ENCODE peak calls at places on chromosomes 5 and 9, in seven cellular contexts. One of them, this sample, is unnamed.

GRCh38 chr5:149447373-149448367 is 68.6 kb upstream of the IL17B start:
- DNase-seq in mesenchymal stem cell: peak
- DNase-seq in trophoblast cell: no peak
- DNase-seq in H9: no peak
- DNase-seq in IMR-90: no peak
- DNase-seq in H1: no peak
- DNase-seq in mesendoderm: no peak
- DNase-seq in this sample: no peak

GRCh38 chr5:34040411-34040810 is 2.6 kb downstream of the C1QTNF3 start:
- DNase-seq in H1: no peak
- DNase-seq in IMR-90: peak
- DNase-seq in H9: no peak
- DNase-seq in trophoblast cell: no peak
- DNase-seq in mesendoderm: no peak
- DNase-seq in mesenchymal stem cell: no peak
- DNase-seq in this sample: no peak

GRCh38 chr5:107422494-107422893 is 248.2 kb downstream of the EFNA5 start:
- DNase-seq in H9: peak
- DNase-seq in mesenchymal stem cell: no peak
- DNase-seq in H1: no peak
- DNase-seq in mesendoderm: peak
- DNase-seq in IMR-90: no peak
- DNase-seq in trophoblast cell: no peak
- DNase-seq in this sample: no peak

GRCh38 chr9:33939924-33940874 is 108.5 kb downstream of the UBAP2 start:
- DNase-seq in mesendoderm: no peak
- DNase-seq in trophoblast cell: no peak
- DNase-seq in H1: no peak
- DNase-seq in IMR-90: no peak
- DNase-seq in mesenchymal stem cell: no peak
- DNase-seq in H9: no peak
- DNase-seq in this sample: no peak

GRCh38 chr5:82522912-82523311 is 244.8 kb upstream of the RPS23 start:
- DNase-seq in IMR-90: no peak
- DNase-seq in mesenchymal stem cell: no peak
- DNase-seq in mesendoderm: no peak
- DNase-seq in H9: no peak
- DNase-seq in H1: no peak
- DNase-seq in trophoblast cell: no peak
- DNase-seq in this sample: no peak

GRCh38 chr9:105967798-105968197 is 273.5 kb downstream of the TMEM38B start:
- DNase-seq in IMR-90: no peak
- DNase-seq in trophoblast cell: no peak
- DNase-seq in mesendoderm: no peak
- DNase-seq in mesenchymal stem cell: no peak
- DNase-seq in H9: no peak
- DNase-seq in H1: no peak
- DNase-seq in this sample: no peak

GRCh38 chr5:169185626-169186025 is 115.3 kb downstream of the SLIT3 start:
- DNase-seq in IMR-90: no peak
- DNase-seq in trophoblast cell: no peak
- DNase-seq in H9: no peak
- DNase-seq in mesendoderm: no peak
- DNase-seq in H1: no peak
- DNase-seq in mesenchymal stem cell: no peak
- DNase-seq in this sample: no peak

GRCh38 chr9:124285903-124286291 is 28.1 kb downstream of the NEK6 start:
- DNase-seq in mesenchymal stem cell: peak
- DNase-seq in H1: no peak
- DNase-seq in H9: no peak
- DNase-seq in IMR-90: peak
- DNase-seq in trophoblast cell: peak
- DNase-seq in mesendoderm: no peak
- DNase-seq in this sample: no peak

GRCh38 chr9:69580582-69580945 is 91.6 kb downstream of the APBA1 start:
- DNase-seq in H1: no peak
- DNase-seq in trophoblast cell: no peak
- DNase-seq in mesenchymal stem cell: no peak
- DNase-seq in IMR-90: no peak
- DNase-seq in H9: no peak
- DNase-seq in mesendoderm: no peak
- DNase-seq in this sample: no peak

GRCh38 chr5:115577741-115578140 is 24.5 kb downstream of the TICAM2 start:
- DNase-seq in IMR-90: no peak
- DNase-seq in H1: no peak
- DNase-seq in H9: no peak
- DNase-seq in mesendoderm: no peak
- DNase-seq in mesenchymal stem cell: no peak
- DNase-seq in trophoblast cell: no peak
- DNase-seq in this sample: no peak

GRCh38 chr5:1523793-1524480 is at the start of gene LPCAT1:
- DNase-seq in trophoblast cell: peak
- DNase-seq in IMR-90: peak
- DNase-seq in H1: peak
- DNase-seq in H9: peak
- DNase-seq in mesenchymal stem cell: peak
- DNase-seq in mesendoderm: peak
- DNase-seq in this sample: peak

GRCh38 chr5:39665328-39665727 is 240.5 kb upstream of the DAB2 start:
- DNase-seq in H1: no peak
- DNase-seq in H9: no peak
- DNase-seq in mesendoderm: no peak
- DNase-seq in mesenchymal stem cell: no peak
- DNase-seq in trophoblast cell: no peak
- DNase-seq in IMR-90: no peak
- DNase-seq in this sample: no peak

GRCh38 chr5:170269579-170269978 is 28.0 kb downstream of the LCP2 start:
- DNase-seq in mesenchymal stem cell: no peak
- DNase-seq in H1: no peak
- DNase-seq in IMR-90: no peak
- DNase-seq in mesendoderm: no peak
- DNase-seq in trophoblast cell: peak
- DNase-seq in H9: no peak
- DNase-seq in this sample: no peak

GRCh38 chr9:120889606-120890396 is 12.8 kb upstream of the PHF19 start:
- DNase-seq in H1: no peak
- DNase-seq in trophoblast cell: no peak
- DNase-seq in H9: no peak
- DNase-seq in mesenchymal stem cell: no peak
- DNase-seq in mesendoderm: no peak
- DNase-seq in IMR-90: no peak
- DNase-seq in this sample: no peak

GRCh38 chr5:120053841-120054240 is 410.3 kb upstream of the PRR16 start:
- DNase-seq in IMR-90: no peak
- DNase-seq in H1: no peak
- DNase-seq in H9: no peak
- DNase-seq in mesendoderm: no peak
- DNase-seq in mesenchymal stem cell: no peak
- DNase-seq in trophoblast cell: no peak
- DNase-seq in this sample: no peak

GRCh38 chr9:70406446-70406862 is 8.0 kb downstream of the KLF9 start:
- DNase-seq in mesenchymal stem cell: peak
- DNase-seq in IMR-90: peak
- DNase-seq in H1: no peak
- DNase-seq in mesendoderm: peak
- DNase-seq in H9: no peak
- DNase-seq in trophoblast cell: no peak
- DNase-seq in this sample: no peak

GRCh38 chr5:18465833-18466681 is 831.8 kb downstream of the TAF11L14 start:
- DNase-seq in IMR-90: peak
- DNase-seq in mesenchymal stem cell: peak
- DNase-seq in trophoblast cell: peak
- DNase-seq in H1: peak
- DNase-seq in mesendoderm: peak
- DNase-seq in H9: peak
- DNase-seq in this sample: peak

GRCh38 chr5:58459860-58460726 is at the start of gene PLK2:
- DNase-seq in mesenchymal stem cell: peak
- DNase-seq in H1: peak
- DNase-seq in mesendoderm: peak
- DNase-seq in trophoblast cell: peak
- DNase-seq in IMR-90: peak
- DNase-seq in H9: peak
- DNase-seq in this sample: peak

GRCh38 chr5:58459276-58459859 is 518 bp downstream of the PLK2 start:
- DNase-seq in mesenchymal stem cell: peak
- DNase-seq in IMR-90: peak
- DNase-seq in trophoblast cell: peak
- DNase-seq in H1: peak
- DNase-seq in mesendoderm: peak
- DNase-seq in H9: peak
- DNase-seq in this sample: no peak

GRCh38 chr5:58460727-58461286 is 921 bp upstream of the PLK2 start:
- DNase-seq in mesenchymal stem cell: peak
- DNase-seq in trophoblast cell: peak
- DNase-seq in IMR-90: peak
- DNase-seq in H9: peak
- DNase-seq in H1: peak
- DNase-seq in mesendoderm: peak
- DNase-seq in this sample: peak

GRCh38 chr5:58462623-58463230 is 2.8 kb upstream of the PLK2 start:
- DNase-seq in IMR-90: peak
- DNase-seq in mesenchymal stem cell: peak
- DNase-seq in trophoblast cell: peak
- DNase-seq in H9: no peak
- DNase-seq in H1: no peak
- DNase-seq in mesendoderm: peak
- DNase-seq in this sample: peak

GRCh38 chr5:58462154-58462553 is 2.3 kb upstream of the PLK2 start:
- DNase-seq in mesenchymal stem cell: peak
- DNase-seq in H9: no peak
- DNase-seq in IMR-90: no peak
- DNase-seq in mesendoderm: no peak
- DNase-seq in trophoblast cell: no peak
- DNase-seq in H1: no peak
- DNase-seq in this sample: no peak
- H3K23ac ChIP-seq in mesenchymal stem cell: no peak
- H3K23ac ChIP-seq in H9: no peak
- H3K23ac ChIP-seq in IMR-90: peak
- H3K23ac ChIP-seq in mesendoderm: no peak
- H3K23ac ChIP-seq in trophoblast cell: no peak
- H3K23ac ChIP-seq in H1: no peak
- H3K23ac ChIP-seq in this sample: no peak

GRCh38 chr5:140342896-140343295 is 3.5 kb downstream of the HBEGF start:
- DNase-seq in mesendoderm: no peak
- DNase-seq in trophoblast cell: no peak
- DNase-seq in H1: no peak
- DNase-seq in H9: no peak
- DNase-seq in mesenchymal stem cell: no peak
- DNase-seq in IMR-90: no peak
- DNase-seq in this sample: no peak
- H3K23ac ChIP-seq in mesendoderm: no peak
- H3K23ac ChIP-seq in trophoblast cell: no peak
- H3K23ac ChIP-seq in H1: no peak
- H3K23ac ChIP-seq in H9: no peak
- H3K23ac ChIP-seq in mesenchymal stem cell: no peak
- H3K23ac ChIP-seq in IMR-90: no peak
- H3K23ac ChIP-seq in this sample: no peak

DNA sequence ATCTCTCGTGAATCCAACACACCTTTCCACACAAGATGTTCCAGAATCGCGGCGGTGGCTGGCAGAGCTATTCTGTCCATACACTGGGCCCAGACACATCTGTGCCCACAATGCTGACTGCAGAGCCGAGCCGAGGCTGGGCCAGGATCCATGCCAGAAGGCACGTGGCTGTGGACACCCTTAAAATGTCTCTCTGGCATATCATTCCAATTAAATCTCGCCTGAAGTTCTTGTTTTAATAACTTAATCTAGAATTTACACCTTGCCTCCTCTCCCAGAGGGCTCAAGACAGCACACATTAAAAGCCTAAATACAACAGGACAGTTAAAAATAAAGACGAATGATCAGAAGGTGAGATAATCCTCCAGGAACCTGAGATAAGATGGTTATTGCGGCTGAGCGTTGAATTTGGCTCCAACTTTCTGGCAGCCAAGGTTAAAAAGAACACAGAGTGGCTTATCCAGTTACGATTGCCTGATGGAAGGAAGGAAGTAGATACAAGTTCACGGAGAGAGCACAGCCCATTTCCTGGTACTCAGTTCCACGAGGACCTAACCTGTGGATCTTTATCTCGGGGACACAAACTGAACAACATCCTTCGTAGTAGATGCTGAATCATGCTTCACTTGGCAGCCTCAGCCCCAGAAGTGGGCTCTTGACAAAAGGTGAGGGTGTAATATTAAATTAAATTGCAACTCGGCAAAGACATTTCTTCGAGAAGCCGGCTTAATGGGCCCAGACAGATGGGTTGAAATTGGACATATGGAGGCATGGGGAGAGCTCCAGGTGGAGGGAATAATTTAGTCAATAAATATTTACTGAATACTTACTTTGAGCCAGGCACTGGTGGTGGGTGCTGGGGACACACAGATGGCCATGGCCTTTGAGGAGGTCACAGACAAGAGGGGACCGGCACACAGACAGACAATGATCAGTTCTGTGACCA is 86.0 kb upstream of the TBC1D2 start:
- DNase-seq in H9: no peak
- DNase-seq in H1: no peak
- DNase-seq in trophoblast cell: no peak
- DNase-seq in mesenchymal stem cell: no peak
- DNase-seq in mesendoderm: no peak
- DNase-seq in IMR-90: no peak
- DNase-seq in this sample: no peak
- H3K23ac ChIP-seq in H9: no peak
- H3K23ac ChIP-seq in H1: no peak
- H3K23ac ChIP-seq in trophoblast cell: no peak
- H3K23ac ChIP-seq in mesenchymal stem cell: no peak
- H3K23ac ChIP-seq in mesendoderm: no peak
- H3K23ac ChIP-seq in IMR-90: no peak
- H3K23ac ChIP-seq in this sample: no peak

DNA sequence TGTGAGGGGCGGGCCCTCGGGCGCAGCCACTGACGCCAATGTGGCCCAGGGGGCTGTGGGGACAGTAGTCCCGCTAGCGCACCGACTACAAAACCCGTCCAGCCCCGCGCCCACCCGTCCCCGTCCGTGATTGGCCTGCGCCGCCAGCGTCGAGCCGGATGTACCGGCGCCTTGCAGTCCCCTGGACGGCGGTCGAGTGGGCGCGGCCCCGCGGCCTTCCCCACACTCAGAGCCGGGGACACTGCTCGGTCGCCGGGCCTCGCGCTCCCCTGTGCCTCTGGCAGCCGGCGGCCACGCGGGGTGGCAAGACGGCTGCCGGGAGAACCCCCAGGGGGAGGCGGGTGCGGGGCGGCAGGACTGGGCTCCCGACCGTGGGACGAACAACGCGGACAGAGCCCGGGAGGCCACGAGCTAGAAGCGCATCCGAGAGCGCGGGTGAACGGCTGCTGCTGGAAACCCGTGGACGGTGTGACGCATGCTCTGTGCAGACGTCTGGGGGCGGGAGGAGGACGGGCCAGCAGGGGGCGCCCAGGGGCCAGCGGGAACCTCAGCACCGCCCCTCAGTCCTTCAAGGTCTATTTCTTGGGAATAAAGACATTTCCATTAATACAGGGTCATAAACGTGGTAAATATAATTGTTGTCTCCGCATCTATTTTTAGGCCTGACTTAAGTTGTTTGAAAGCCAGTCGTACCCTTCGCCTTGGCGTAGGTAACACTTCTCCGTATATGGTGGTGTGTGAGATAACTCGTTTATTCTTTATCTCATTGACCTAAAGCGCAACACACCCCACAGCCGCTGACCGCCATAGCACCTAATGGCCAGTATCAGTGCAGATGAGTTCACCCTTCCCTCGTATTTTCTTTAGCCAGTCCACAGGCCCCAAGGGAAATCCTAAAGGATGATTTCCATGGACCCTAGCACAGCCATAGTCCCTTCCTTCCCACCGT is 629 bp upstream of the BICD2 start:
- DNase-seq in trophoblast cell: peak
- DNase-seq in mesendoderm: peak
- DNase-seq in IMR-90: peak
- DNase-seq in H9: peak
- DNase-seq in mesenchymal stem cell: peak
- DNase-seq in H1: peak
- DNase-seq in this sample: peak
- H3K23ac ChIP-seq in trophoblast cell: no peak
- H3K23ac ChIP-seq in mesendoderm: peak
- H3K23ac ChIP-seq in IMR-90: peak
- H3K23ac ChIP-seq in H9: no peak
- H3K23ac ChIP-seq in mesenchymal stem cell: no peak
- H3K23ac ChIP-seq in H1: no peak
- H3K23ac ChIP-seq in this sample: peak

This sample was measured in neuronal stem cell.